ENCODE peak calls at places on chromosomes 3 and 15, in nine cellular contexts. P is globus pallidus; L is stimulated activated CD4-positive, alpha-beta T cell treated with anti-CD3 and anti-CD28 coated beads, Interleukin-4, amount 100 ng/mL, for 4 hours; W is stimulated activated CD8-positive, alpha-beta memory T cell treated with anti-CD3 and anti-CD28 coated beads, Interleukin-15, amount 100 ng/mL, for 24 hours; R is Ammon's horn; B is endothelial cell; J is iris pigment epithelial cell; Z is HL-60; H is HEK293T. V is an unnamed sample.

GRCh38 chr3:30538787-30539186 is 67.6 kb upstream of the TGFBR2 start:
- DNase-seq in P (no peak), L (no peak), W (no peak), R (no peak), B (no peak), J (peak), Z (no peak), H (no peak), V (no peak)

GRCh38 chr3:97201814-97202213 is 387.4 kb downstream of the EPHA6 start:
- DNase-seq in P (no peak), L (no peak), W (no peak), R (no peak), B (no peak), J (no peak), Z (no peak), H (no peak), V (no peak)

GRCh38 chr3:38008971-38009580 is 18.5 kb downstream of the VILL start:
- DNase-seq in P (no peak), L (no peak), W (no peak), R (no peak), B (no peak), J (no peak), Z (no peak), H (no peak), V (no peak)

GRCh38 chr15:96115642-96116041 is 214.9 kb upstream of the NR2F2 start:
- DNase-seq in P (no peak), L (no peak), W (no peak), R (no peak), B (no peak), J (peak), Z (no peak), H (no peak), V (no peak)

GRCh38 chr3:101117981-101118380 is 124.8 kb upstream of the ABI3BP start:
- DNase-seq in P (no peak), L (no peak), W (no peak), R (no peak), B (no peak), J (no peak), Z (no peak), H (no peak), V (no peak)

GRCh38 chr3:13927295-13927694 is 47.4 kb upstream of the WNT7A start:
- DNase-seq in P (no peak), L (no peak), W (no peak), R (no peak), B (no peak), J (peak), Z (no peak), H (no peak), V (no peak)

GRCh38 chr3:113839551-113839950 is 963 bp downstream of the GRAMD1C start:
- DNase-seq in P (no peak), L (no peak), W (no peak), R (no peak), B (no peak), J (peak), Z (no peak), H (no peak), V (no peak)

GRCh38 chr3:11455977-11456376 is 183.8 kb downstream of the ATG7 start:
- DNase-seq in P (no peak), L (no peak), W (no peak), R (no peak), B (no peak), J (peak), Z (peak), H (no peak), V (no peak)

GRCh38 chr3:54427951-54428871 is 305.9 kb downstream of the CACNA2D3 start:
- DNase-seq in P (peak), L (peak), W (no peak), R (peak), B (peak), J (peak), Z (peak), H (peak), V (no peak)

GRCh38 chr15:89119489-89120478 is 31.5 kb downstream of the ABHD2 start:
- DNase-seq in P (no peak), L (no peak), W (no peak), R (no peak), B (no peak), J (peak), Z (no peak), H (no peak), V (no peak)

GRCh38 chr15:46309914-46310313 is 675.1 kb downstream of the SQOR start:
- DNase-seq in P (no peak), L (no peak), W (no peak), R (no peak), B (no peak), J (no peak), Z (no peak), H (no peak), V (no peak)

GRCh38 chr3:142151240-142151639 is 1.9 kb upstream of the TFDP2 start:
- DNase-seq in P (no peak), L (no peak), W (no peak), R (no peak), B (no peak), J (no peak), Z (no peak), H (no peak), V (no peak)

GRCh38 chr3:34174740-34175139 is 376.3 kb downstream of the PDCD6IP start:
- DNase-seq in P (no peak), L (no peak), W (no peak), R (no peak), B (no peak), J (no peak), Z (no peak), H (no peak), V (no peak)

GRCh38 chr15:35973019-35973418 is 427.1 kb upstream of the DPH6 start:
- DNase-seq in P (no peak), L (no peak), W (no peak), R (no peak), B (no peak), J (no peak), Z (no peak), H (no peak), V (no peak)

GRCh38 chr3:23743141-23743784 is 62.5 kb upstream of the UBE2E1 start:
- DNase-seq in P (no peak), L (no peak), W (no peak), R (no peak), B (peak), J (no peak), Z (no peak), H (peak), V (no peak)

GRCh38 chr15:41821831-41822230 is 6.1 kb upstream of the JMJD7 start:
- DNase-seq in P (no peak), L (no peak), W (no peak), R (peak), B (no peak), J (no peak), Z (no peak), H (no peak), V (no peak)

GRCh38 chr15:74573987-74574386 is 33.0 kb downstream of the ARID3B start:
- DNase-seq in P (no peak), L (no peak), W (no peak), R (no peak), B (no peak), J (peak), Z (no peak), H (no peak), V (no peak)

GRCh38 chr15:59339252-59339672 is 33.4 kb downstream of the MYO1E start:
- DNase-seq in P (no peak), L (no peak), W (no peak), R (no peak), B (no peak), J (peak), Z (no peak), H (no peak), V (no peak)

GRCh38 chr15:66254364-66255292 is 1.1 kb upstream of the MEGF11 start:
- DNase-seq in P (no peak), L (no peak), W (no peak), R (no peak), B (peak), J (no peak), Z (no peak), H (no peak), V (no peak)

GRCh38 chr3:178392553-178392952 is 143.7 kb upstream of the KCNMB2 start:
- DNase-seq in P (no peak), L (no peak), W (no peak), R (peak), B (no peak), J (peak), Z (no peak), H (no peak), V (no peak)

GRCh38 chr3:42728668-42729364 is 26.2 kb upstream of the HHATL start:
- DNase-seq in P (no peak), L (no peak), W (no peak), R (no peak), B (no peak), J (no peak), Z (no peak), H (no peak), V (no peak)

GRCh38 chr3:144229237-144229830 is 257.7 kb downstream of the DIPK2A start:
- DNase-seq in P (no peak), L (no peak), W (no peak), R (no peak), B (no peak), J (no peak), Z (no peak), H (no peak), V (no peak)

GRCh38 chr3:23648326-23648964 is 157.3 kb upstream of the UBE2E1 start:
- DNase-seq in P (peak), L (no peak), W (no peak), R (no peak), B (no peak), J (peak), Z (no peak), H (no peak), V (no peak)

GRCh38 chr3:110810356-110810755 is 261.3 kb upstream of the NECTIN3 start:
- DNase-seq in P (no peak), L (no peak), W (no peak), R (no peak), B (no peak), J (peak), Z (no peak), H (no peak), V (no peak)

GRCh38 chr3:129001101-129001816 is at the start of gene EFCC1:
- DNase-seq in P (no peak), L (no peak), W (no peak), R (no peak), B (peak), J (no peak), Z (no peak), H (no peak), V (no peak)

GRCh38 chr15:62275818-62276217 is 110.7 kb upstream of the C2CD4B start:
- DNase-seq in P (no peak), L (no peak), W (no peak), R (no peak), B (no peak), J (peak), Z (no peak), H (no peak), V (no peak)

GRCh38 chr15:92808611-92809063 is 91.5 kb upstream of the CHD2 start:
- DNase-seq in P (no peak), L (peak), W (no peak), R (peak), B (peak), J (peak), Z (peak), H (peak), V (no peak)

GRCh38 chr3:40292637-40293036 is 16.9 kb upstream of the EIF1B start:
- DNase-seq in P (peak), L (no peak), W (no peak), R (peak), B (no peak), J (no peak), Z (no peak), H (no peak), V (no peak)

GRCh38 chr3:130386604-130387263 is 41.3 kb downstream of the COL6A5 start:
- DNase-seq in P (no peak), L (no peak), W (no peak), R (no peak), B (no peak), J (peak), Z (no peak), H (no peak), V (no peak)

GRCh38 chr3:8729479-8729878 is 4.1 kb upstream of the CAV3 start:
- DNase-seq in P (no peak), L (no peak), W (no peak), R (no peak), B (no peak), J (no peak), Z (no peak), H (no peak), V (no peak)

GRCh38 chr3:107756649-107757048 is 233.9 kb downstream of the BBX start:
- DNase-seq in P (peak), L (no peak), W (no peak), R (no peak), B (no peak), J (peak), Z (no peak), H (no peak), V (no peak)

GRCh38 chr3:14248849-14249523 is 70.4 kb downstream of the LSM3 start:
- DNase-seq in P (peak), L (no peak), W (no peak), R (peak), B (no peak), J (no peak), Z (no peak), H (no peak), V (no peak)

GRCh38 chr15:43406192-43406591 is 35.3 kb downstream of the TUBGCP4 start:
- DNase-seq in P (no peak), L (no peak), W (no peak), R (no peak), B (no peak), J (no peak), Z (no peak), H (no peak), V (no peak)

GRCh38 chr3:174533286-174533685 is 325.8 kb upstream of the NAALADL2 start:
- DNase-seq in P (no peak), L (no peak), W (no peak), R (no peak), B (no peak), J (peak), Z (no peak), H (no peak), V (no peak)

GRCh38 chr3:137509354-137510045 is 254.6 kb upstream of the SOX14 start:
- DNase-seq in P (no peak), L (no peak), W (no peak), R (no peak), B (no peak), J (no peak), Z (no peak), H (no peak), V (no peak)

GRCh38 chr15:95995375-95996168 is 334.9 kb upstream of the NR2F2 start:
- DNase-seq in P (no peak), L (no peak), W (no peak), R (no peak), B (no peak), J (peak), Z (no peak), H (no peak), V (no peak)

GRCh38 chr15:67839358-67839928 is 402 bp downstream of the RNU6-1 start:
- DNase-seq in P (no peak), L (no peak), W (no peak), R (peak), B (no peak), J (peak), Z (peak), H (peak), V (no peak)

GRCh38 chr15:78315686-78316085 is 16.3 kb upstream of the SKIC8 start:
- DNase-seq in P (no peak), L (no peak), W (no peak), R (peak), B (peak), J (no peak), Z (peak), H (peak), V (no peak)

GRCh38 chr3:53045784-53046170 is at the start of gene SFMBT1:
- DNase-seq in P (peak), L (peak), W (peak), R (peak), B (peak), J (peak), Z (peak), H (peak), V (peak)

GRCh38 chr15:50871832-50872231 is 36.7 kb upstream of the AP4E1 start:
- DNase-seq in P (no peak), L (no peak), W (no peak), R (no peak), B (no peak), J (no peak), Z (no peak), H (no peak), V (no peak)

V was measured in immature natural killer cell.